ENCODE peak calls at places on chromosome 5, in nine cellular contexts. One of them, this sample, is unnamed.
A peak's percentile ranks its signal among the peaks of the same experiment; 100 is the strongest.

GRCh38 chr5:29157975-29158374 is 2035.5 kb upstream of the CDH6 start:
- DNase-seq in stimulated activated CD4-positive, alpha-beta T cell treated with anti-CD3 and anti-CD28 coated beads, TNF-alpha, amount 100 ng/mL, for 1 hour: no peak
- DNase-seq in stimulated activated CD8-positive, alpha-beta memory T cell treated with anti-CD3 and anti-CD28 coated beads, Interleukin-4, amount 100 ng/mL, for 4 hours: no peak
- DNase-seq in non-pigmented ciliary epithelial cell: no peak
- DNase-seq in iris pigment epithelial cell: no peak
- DNase-seq in kidney tubule cell: no peak
- DNase-seq in NCI-H510A: no peak
- DNase-seq in AG08396: no peak
- DNase-seq in NCI-H748 treated with DMSO at 0.1 percent for 48 hours: no peak
- DNase-seq in this sample: no peak

GRCh38 chr5:58060971-58061370 is 398.9 kb downstream of the PLK2 start:
- DNase-seq in stimulated activated CD4-positive, alpha-beta T cell treated with anti-CD3 and anti-CD28 coated beads, TNF-alpha, amount 100 ng/mL, for 1 hour: no peak
- DNase-seq in stimulated activated CD8-positive, alpha-beta memory T cell treated with anti-CD3 and anti-CD28 coated beads, Interleukin-4, amount 100 ng/mL, for 4 hours: no peak
- DNase-seq in non-pigmented ciliary epithelial cell: no peak
- DNase-seq in iris pigment epithelial cell: peak; percentile 64
- DNase-seq in kidney tubule cell: no peak
- DNase-seq in NCI-H510A: no peak
- DNase-seq in AG08396: peak; percentile 12
- DNase-seq in NCI-H748 treated with DMSO at 0.1 percent for 48 hours: no peak
- DNase-seq in this sample: no peak

GRCh38 chr5:159805021-159805420 is 111.3 kb upstream of the ADRA1B start:
- DNase-seq in stimulated activated CD4-positive, alpha-beta T cell treated with anti-CD3 and anti-CD28 coated beads, TNF-alpha, amount 100 ng/mL, for 1 hour: no peak
- DNase-seq in stimulated activated CD8-positive, alpha-beta memory T cell treated with anti-CD3 and anti-CD28 coated beads, Interleukin-4, amount 100 ng/mL, for 4 hours: no peak
- DNase-seq in non-pigmented ciliary epithelial cell: no peak
- DNase-seq in iris pigment epithelial cell: no peak
- DNase-seq in kidney tubule cell: no peak
- DNase-seq in NCI-H510A: no peak
- DNase-seq in AG08396: no peak
- DNase-seq in NCI-H748 treated with DMSO at 0.1 percent for 48 hours: no peak
- DNase-seq in this sample: no peak

GRCh38 chr5:45205403-45205961 is 396.7 kb downstream of the MRPS30 start:
- DNase-seq in stimulated activated CD4-positive, alpha-beta T cell treated with anti-CD3 and anti-CD28 coated beads, TNF-alpha, amount 100 ng/mL, for 1 hour: no peak
- DNase-seq in stimulated activated CD8-positive, alpha-beta memory T cell treated with anti-CD3 and anti-CD28 coated beads, Interleukin-4, amount 100 ng/mL, for 4 hours: no peak
- DNase-seq in non-pigmented ciliary epithelial cell: no peak
- DNase-seq in iris pigment epithelial cell: no peak
- DNase-seq in kidney tubule cell: peak; percentile 1
- DNase-seq in NCI-H510A: no peak
- DNase-seq in AG08396: no peak
- DNase-seq in NCI-H748 treated with DMSO at 0.1 percent for 48 hours: no peak
- DNase-seq in this sample: no peak

GRCh38 chr5:2685651-2686050 is 65.8 kb downstream of the IRX2 start:
- DNase-seq in stimulated activated CD4-positive, alpha-beta T cell treated with anti-CD3 and anti-CD28 coated beads, TNF-alpha, amount 100 ng/mL, for 1 hour: no peak
- DNase-seq in stimulated activated CD8-positive, alpha-beta memory T cell treated with anti-CD3 and anti-CD28 coated beads, Interleukin-4, amount 100 ng/mL, for 4 hours: no peak
- DNase-seq in non-pigmented ciliary epithelial cell: no peak
- DNase-seq in iris pigment epithelial cell: no peak
- DNase-seq in kidney tubule cell: peak; percentile 57
- DNase-seq in NCI-H510A: no peak
- DNase-seq in AG08396: no peak
- DNase-seq in NCI-H748 treated with DMSO at 0.1 percent for 48 hours: no peak
- DNase-seq in this sample: no peak

GRCh38 chr5:114174837-114175236 is 187.0 kb upstream of the KCNN2 start:
- DNase-seq in stimulated activated CD4-positive, alpha-beta T cell treated with anti-CD3 and anti-CD28 coated beads, TNF-alpha, amount 100 ng/mL, for 1 hour: no peak
- DNase-seq in stimulated activated CD8-positive, alpha-beta memory T cell treated with anti-CD3 and anti-CD28 coated beads, Interleukin-4, amount 100 ng/mL, for 4 hours: no peak
- DNase-seq in non-pigmented ciliary epithelial cell: no peak
- DNase-seq in iris pigment epithelial cell: peak; percentile 67
- DNase-seq in kidney tubule cell: no peak
- DNase-seq in NCI-H510A: no peak
- DNase-seq in AG08396: no peak
- DNase-seq in NCI-H748 treated with DMSO at 0.1 percent for 48 hours: no peak
- DNase-seq in this sample: no peak

GRCh38 chr5:14298126-14298847 is 155.1 kb downstream of the TRIO start:
- DNase-seq in stimulated activated CD4-positive, alpha-beta T cell treated with anti-CD3 and anti-CD28 coated beads, TNF-alpha, amount 100 ng/mL, for 1 hour: no peak
- DNase-seq in stimulated activated CD8-positive, alpha-beta memory T cell treated with anti-CD3 and anti-CD28 coated beads, Interleukin-4, amount 100 ng/mL, for 4 hours: no peak
- DNase-seq in non-pigmented ciliary epithelial cell: no peak
- DNase-seq in iris pigment epithelial cell: peak; percentile 63
- DNase-seq in kidney tubule cell: no peak
- DNase-seq in NCI-H510A: no peak
- DNase-seq in AG08396: no peak
- DNase-seq in NCI-H748 treated with DMSO at 0.1 percent for 48 hours: no peak
- DNase-seq in this sample: no peak

GRCh38 chr5:79001471-79001870 is 16.4 kb upstream of the ARSB start:
- DNase-seq in stimulated activated CD4-positive, alpha-beta T cell treated with anti-CD3 and anti-CD28 coated beads, TNF-alpha, amount 100 ng/mL, for 1 hour: no peak
- DNase-seq in stimulated activated CD8-positive, alpha-beta memory T cell treated with anti-CD3 and anti-CD28 coated beads, Interleukin-4, amount 100 ng/mL, for 4 hours: no peak
- DNase-seq in non-pigmented ciliary epithelial cell: no peak
- DNase-seq in iris pigment epithelial cell: no peak
- DNase-seq in kidney tubule cell: peak; percentile 33
- DNase-seq in NCI-H510A: no peak
- DNase-seq in AG08396: peak; percentile 29
- DNase-seq in NCI-H748 treated with DMSO at 0.1 percent for 48 hours: no peak
- DNase-seq in this sample: no peak

GRCh38 chr5:157665467-157666085 is 5.8 kb upstream of the C5orf52 start:
- DNase-seq in stimulated activated CD4-positive, alpha-beta T cell treated with anti-CD3 and anti-CD28 coated beads, TNF-alpha, amount 100 ng/mL, for 1 hour: no peak
- DNase-seq in stimulated activated CD8-positive, alpha-beta memory T cell treated with anti-CD3 and anti-CD28 coated beads, Interleukin-4, amount 100 ng/mL, for 4 hours: no peak
- DNase-seq in non-pigmented ciliary epithelial cell: peak; percentile 45
- DNase-seq in iris pigment epithelial cell: peak; percentile 90
- DNase-seq in kidney tubule cell: peak; percentile 76
- DNase-seq in NCI-H510A: no peak
- DNase-seq in AG08396: peak; percentile 84
- DNase-seq in NCI-H748 treated with DMSO at 0.1 percent for 48 hours: no peak
- DNase-seq in this sample: no peak

GRCh38 chr5:172834570-172835245 is 657 bp downstream of the ERGIC1 start:
- DNase-seq in stimulated activated CD4-positive, alpha-beta T cell treated with anti-CD3 and anti-CD28 coated beads, TNF-alpha, amount 100 ng/mL, for 1 hour: no peak
- DNase-seq in stimulated activated CD8-positive, alpha-beta memory T cell treated with anti-CD3 and anti-CD28 coated beads, Interleukin-4, amount 100 ng/mL, for 4 hours: no peak
- DNase-seq in non-pigmented ciliary epithelial cell: no peak
- DNase-seq in iris pigment epithelial cell: no peak
- DNase-seq in kidney tubule cell: no peak
- DNase-seq in NCI-H510A: no peak
- DNase-seq in AG08396: peak; percentile 46
- DNase-seq in NCI-H748 treated with DMSO at 0.1 percent for 48 hours: no peak
- DNase-seq in this sample: no peak

GRCh38 chr5:94326579-94326978 is 291.8 kb downstream of the KIAA0825 start:
- DNase-seq in stimulated activated CD4-positive, alpha-beta T cell treated with anti-CD3 and anti-CD28 coated beads, TNF-alpha, amount 100 ng/mL, for 1 hour: no peak
- DNase-seq in stimulated activated CD8-positive, alpha-beta memory T cell treated with anti-CD3 and anti-CD28 coated beads, Interleukin-4, amount 100 ng/mL, for 4 hours: no peak
- DNase-seq in non-pigmented ciliary epithelial cell: no peak
- DNase-seq in iris pigment epithelial cell: no peak
- DNase-seq in kidney tubule cell: no peak
- DNase-seq in NCI-H510A: no peak
- DNase-seq in AG08396: no peak
- DNase-seq in NCI-H748 treated with DMSO at 0.1 percent for 48 hours: no peak
- DNase-seq in this sample: no peak

GRCh38 chr5:82422751-82423181 is 144.6 kb upstream of the RPS23 start:
- DNase-seq in stimulated activated CD4-positive, alpha-beta T cell treated with anti-CD3 and anti-CD28 coated beads, TNF-alpha, amount 100 ng/mL, for 1 hour: no peak
- DNase-seq in stimulated activated CD8-positive, alpha-beta memory T cell treated with anti-CD3 and anti-CD28 coated beads, Interleukin-4, amount 100 ng/mL, for 4 hours: no peak
- DNase-seq in non-pigmented ciliary epithelial cell: no peak
- DNase-seq in iris pigment epithelial cell: no peak
- DNase-seq in kidney tubule cell: peak; percentile 62
- DNase-seq in NCI-H510A: no peak
- DNase-seq in AG08396: no peak
- DNase-seq in NCI-H748 treated with DMSO at 0.1 percent for 48 hours: no peak
- DNase-seq in this sample: no peak

GRCh38 chr5:40743771-40744170 is 12.0 kb downstream of the TTC33 start:
- DNase-seq in stimulated activated CD4-positive, alpha-beta T cell treated with anti-CD3 and anti-CD28 coated beads, TNF-alpha, amount 100 ng/mL, for 1 hour: no peak
- DNase-seq in stimulated activated CD8-positive, alpha-beta memory T cell treated with anti-CD3 and anti-CD28 coated beads, Interleukin-4, amount 100 ng/mL, for 4 hours: no peak
- DNase-seq in non-pigmented ciliary epithelial cell: no peak
- DNase-seq in iris pigment epithelial cell: no peak
- DNase-seq in kidney tubule cell: no peak
- DNase-seq in NCI-H510A: no peak
- DNase-seq in AG08396: no peak
- DNase-seq in NCI-H748 treated with DMSO at 0.1 percent for 48 hours: no peak
- DNase-seq in this sample: no peak

GRCh38 chr5:79464695-79465332 is 49.1 kb downstream of the HOMER1 start:
- DNase-seq in stimulated activated CD4-positive, alpha-beta T cell treated with anti-CD3 and anti-CD28 coated beads, TNF-alpha, amount 100 ng/mL, for 1 hour: no peak
- DNase-seq in stimulated activated CD8-positive, alpha-beta memory T cell treated with anti-CD3 and anti-CD28 coated beads, Interleukin-4, amount 100 ng/mL, for 4 hours: no peak
- DNase-seq in non-pigmented ciliary epithelial cell: peak; percentile 17
- DNase-seq in iris pigment epithelial cell: peak; percentile 40
- DNase-seq in kidney tubule cell: peak; percentile 44
- DNase-seq in NCI-H510A: no peak
- DNase-seq in AG08396: peak; percentile 28
- DNase-seq in NCI-H748 treated with DMSO at 0.1 percent for 48 hours: peak; percentile 56
- DNase-seq in this sample: peak; percentile 8

GRCh38 chr5:107526263-107526937 is 144.3 kb downstream of the EFNA5 start:
- DNase-seq in stimulated activated CD4-positive, alpha-beta T cell treated with anti-CD3 and anti-CD28 coated beads, TNF-alpha, amount 100 ng/mL, for 1 hour: no peak
- DNase-seq in stimulated activated CD8-positive, alpha-beta memory T cell treated with anti-CD3 and anti-CD28 coated beads, Interleukin-4, amount 100 ng/mL, for 4 hours: no peak
- DNase-seq in non-pigmented ciliary epithelial cell: no peak
- DNase-seq in iris pigment epithelial cell: peak; percentile 50
- DNase-seq in kidney tubule cell: peak; percentile 55
- DNase-seq in NCI-H510A: no peak
- DNase-seq in AG08396: no peak
- DNase-seq in NCI-H748 treated with DMSO at 0.1 percent for 48 hours: no peak
- DNase-seq in this sample: no peak

GRCh38 chr5:149657324-149657723 is 72.8 kb upstream of the PPARGC1B start:
- DNase-seq in stimulated activated CD4-positive, alpha-beta T cell treated with anti-CD3 and anti-CD28 coated beads, TNF-alpha, amount 100 ng/mL, for 1 hour: no peak
- DNase-seq in stimulated activated CD8-positive, alpha-beta memory T cell treated with anti-CD3 and anti-CD28 coated beads, Interleukin-4, amount 100 ng/mL, for 4 hours: no peak
- DNase-seq in non-pigmented ciliary epithelial cell: no peak
- DNase-seq in iris pigment epithelial cell: no peak
- DNase-seq in kidney tubule cell: no peak
- DNase-seq in NCI-H510A: no peak
- DNase-seq in AG08396: no peak
- DNase-seq in NCI-H748 treated with DMSO at 0.1 percent for 48 hours: no peak
- DNase-seq in this sample: no peak

GRCh38 chr5:902129-902916 is 9.6 kb downstream of the TRIP13 start:
- DNase-seq in stimulated activated CD4-positive, alpha-beta T cell treated with anti-CD3 and anti-CD28 coated beads, TNF-alpha, amount 100 ng/mL, for 1 hour: no peak
- DNase-seq in stimulated activated CD8-positive, alpha-beta memory T cell treated with anti-CD3 and anti-CD28 coated beads, Interleukin-4, amount 100 ng/mL, for 4 hours: no peak
- DNase-seq in non-pigmented ciliary epithelial cell: no peak
- DNase-seq in iris pigment epithelial cell: no peak
- DNase-seq in kidney tubule cell: no peak
- DNase-seq in NCI-H510A: no peak
- DNase-seq in AG08396: no peak
- DNase-seq in NCI-H748 treated with DMSO at 0.1 percent for 48 hours: no peak
- DNase-seq in this sample: no peak

GRCh38 chr5:53601570-53601969 is 41.1 kb downstream of the NDUFS4 start:
- DNase-seq in stimulated activated CD4-positive, alpha-beta T cell treated with anti-CD3 and anti-CD28 coated beads, TNF-alpha, amount 100 ng/mL, for 1 hour: no peak
- DNase-seq in stimulated activated CD8-positive, alpha-beta memory T cell treated with anti-CD3 and anti-CD28 coated beads, Interleukin-4, amount 100 ng/mL, for 4 hours: no peak
- DNase-seq in non-pigmented ciliary epithelial cell: peak; percentile 35
- DNase-seq in iris pigment epithelial cell: peak; percentile 87
- DNase-seq in kidney tubule cell: peak; percentile 60
- DNase-seq in NCI-H510A: no peak
- DNase-seq in AG08396: no peak
- DNase-seq in NCI-H748 treated with DMSO at 0.1 percent for 48 hours: no peak
- DNase-seq in this sample: no peak

GRCh38 chr5:87944553-87945320 is 323.9 kb downstream of the TMEM161B start:
- DNase-seq in stimulated activated CD4-positive, alpha-beta T cell treated with anti-CD3 and anti-CD28 coated beads, TNF-alpha, amount 100 ng/mL, for 1 hour: no peak
- DNase-seq in stimulated activated CD8-positive, alpha-beta memory T cell treated with anti-CD3 and anti-CD28 coated beads, Interleukin-4, amount 100 ng/mL, for 4 hours: no peak
- DNase-seq in non-pigmented ciliary epithelial cell: peak; percentile 13
- DNase-seq in iris pigment epithelial cell: peak; percentile 18
- DNase-seq in kidney tubule cell: peak; percentile 1
- DNase-seq in NCI-H510A: no peak
- DNase-seq in AG08396: no peak
- DNase-seq in NCI-H748 treated with DMSO at 0.1 percent for 48 hours: peak; percentile 25
- DNase-seq in this sample: peak; percentile 70

GRCh38 chr5:78593465-78593864 is 55.1 kb downstream of the LHFPL2 start:
- DNase-seq in stimulated activated CD4-positive, alpha-beta T cell treated with anti-CD3 and anti-CD28 coated beads, TNF-alpha, amount 100 ng/mL, for 1 hour: no peak
- DNase-seq in stimulated activated CD8-positive, alpha-beta memory T cell treated with anti-CD3 and anti-CD28 coated beads, Interleukin-4, amount 100 ng/mL, for 4 hours: no peak
- DNase-seq in non-pigmented ciliary epithelial cell: no peak
- DNase-seq in iris pigment epithelial cell: no peak
- DNase-seq in kidney tubule cell: no peak
- DNase-seq in NCI-H510A: no peak
- DNase-seq in AG08396: no peak
- DNase-seq in NCI-H748 treated with DMSO at 0.1 percent for 48 hours: no peak
- DNase-seq in this sample: no peak

GRCh38 chr5:86929123-86929766 is 311.5 kb downstream of the COX7C start:
- DNase-seq in stimulated activated CD4-positive, alpha-beta T cell treated with anti-CD3 and anti-CD28 coated beads, TNF-alpha, amount 100 ng/mL, for 1 hour: no peak
- DNase-seq in stimulated activated CD8-positive, alpha-beta memory T cell treated with anti-CD3 and anti-CD28 coated beads, Interleukin-4, amount 100 ng/mL, for 4 hours: no peak
- DNase-seq in non-pigmented ciliary epithelial cell: no peak
- DNase-seq in iris pigment epithelial cell: no peak
- DNase-seq in kidney tubule cell: no peak
- DNase-seq in NCI-H510A: no peak
- DNase-seq in AG08396: no peak
- DNase-seq in NCI-H748 treated with DMSO at 0.1 percent for 48 hours: no peak
- DNase-seq in this sample: peak; percentile 3

GRCh38 chr5:74632947-74633356 is 7.6 kb downstream of the ENC1 start:
- DNase-seq in stimulated activated CD4-positive, alpha-beta T cell treated with anti-CD3 and anti-CD28 coated beads, TNF-alpha, amount 100 ng/mL, for 1 hour: no peak
- DNase-seq in stimulated activated CD8-positive, alpha-beta memory T cell treated with anti-CD3 and anti-CD28 coated beads, Interleukin-4, amount 100 ng/mL, for 4 hours: no peak
- DNase-seq in non-pigmented ciliary epithelial cell: peak; percentile 72
- DNase-seq in iris pigment epithelial cell: peak; percentile 93
- DNase-seq in kidney tubule cell: peak; percentile 53
- DNase-seq in NCI-H510A: no peak
- DNase-seq in AG08396: no peak
- DNase-seq in NCI-H748 treated with DMSO at 0.1 percent for 48 hours: no peak
- DNase-seq in this sample: no peak

GRCh38 chr5:173302546-173303155 is 25.6 kb downstream of the STC2 start:
- DNase-seq in stimulated activated CD4-positive, alpha-beta T cell treated with anti-CD3 and anti-CD28 coated beads, TNF-alpha, amount 100 ng/mL, for 1 hour: no peak
- DNase-seq in stimulated activated CD8-positive, alpha-beta memory T cell treated with anti-CD3 and anti-CD28 coated beads, Interleukin-4, amount 100 ng/mL, for 4 hours: no peak
- DNase-seq in non-pigmented ciliary epithelial cell: no peak
- DNase-seq in iris pigment epithelial cell: peak; percentile 83
- DNase-seq in kidney tubule cell: peak; percentile 89
- DNase-seq in NCI-H510A: no peak
- DNase-seq in AG08396: peak; percentile 91
- DNase-seq in NCI-H748 treated with DMSO at 0.1 percent for 48 hours: peak; percentile 53
- DNase-seq in this sample: peak; percentile 55

GRCh38 chr5:141929398-141930058 is 5.9 kb downstream of the DELE1 start:
- DNase-seq in stimulated activated CD4-positive, alpha-beta T cell treated with anti-CD3 and anti-CD28 coated beads, TNF-alpha, amount 100 ng/mL, for 1 hour: no peak
- DNase-seq in stimulated activated CD8-positive, alpha-beta memory T cell treated with anti-CD3 and anti-CD28 coated beads, Interleukin-4, amount 100 ng/mL, for 4 hours: no peak
- DNase-seq in non-pigmented ciliary epithelial cell: no peak
- DNase-seq in iris pigment epithelial cell: no peak
- DNase-seq in kidney tubule cell: no peak
- DNase-seq in NCI-H510A: no peak
- DNase-seq in AG08396: no peak
- DNase-seq in NCI-H748 treated with DMSO at 0.1 percent for 48 hours: no peak
- DNase-seq in this sample: no peak